ENCODE peak calls at places on chromosome 22, in eight cellular contexts. Y, S, I, Q, A, C, J and B are unnamed samples.

GRCh38 chr22:45268167-45268957 is 16.4 kb upstream of the UPK3A start:
- DNase-seq in I (peak), Q (peak), Y (no peak), A (peak), S (peak), C (no peak), J (peak), B (no peak)

GRCh38 chr22:44683237-44683636 is 18.8 kb upstream of the PRR5 start:
- DNase-seq in S (no peak), Q (no peak), J (no peak), C (peak), I (no peak), Y (no peak), A (no peak), B (peak)

GRCh38 chr22:43506487-43506886 is 94.7 kb downstream of the MPPED1 start:
- DNase-seq in Q (no peak), C (no peak), A (no peak), I (no peak), Y (no peak), S (no peak), J (no peak), B (no peak)

GRCh38 chr22:27875951-27876350 is 43.1 kb downstream of the PITPNB start:
- DNase-seq in Y (no peak), Q (no peak), I (no peak), C (no peak), S (no peak), J (no peak), A (no peak), B (no peak)

GRCh38 chr22:39631857-39632256 is 61.3 kb downstream of the CACNA1I start:
- DNase-seq in Q (no peak), S (no peak), J (no peak), C (no peak), I (no peak), A (no peak), Y (no peak), B (no peak)

GRCh38 chr22:38016182-38017078 is 32.1 kb upstream of the SOX10 start:
- DNase-seq in C (no peak), A (no peak), Q (peak), J (no peak), S (peak), Y (no peak), I (peak), B (no peak)

GRCh38 chr22:50436841-50437341 is 37.9 kb downstream of the SBF1 start:
- DNase-seq in A (no peak), C (no peak), I (no peak), Y (no peak), J (no peak), S (peak), Q (no peak), B (no peak)

GRCh38 chr22:38243007-38243775 is 29.6 kb downstream of the TMEM184B start:
- DNase-seq in A (peak), J (no peak), C (no peak), S (peak), Y (no peak), Q (peak), I (no peak), B (no peak)

GRCh38 chr22:37189011-37189466 is 992 bp upstream of the C1QTNF6 start:
- DNase-seq in Q (peak), C (no peak), Y (no peak), I (no peak), A (peak), S (no peak), J (no peak), B (no peak)

GRCh38 chr22:30326704-30327362 is at the start of gene TBC1D10A:
- DNase-seq in Y (peak), A (peak), J (peak), S (peak), Q (peak), I (peak), C (peak), B (peak)

GRCh38 chr22:30328466-30329049 is 1.8 kb upstream of the TBC1D10A start:
- DNase-seq in S (no peak), Y (no peak), J (no peak), C (no peak), I (no peak), A (peak), Q (no peak), B (no peak)

GRCh38 chr22:30325724-30326703 is 727 bp downstream of the TBC1D10A start:
- DNase-seq in S (peak), A (peak), I (no peak), Q (no peak), Y (no peak), C (peak), J (no peak), B (peak)

GRCh38 chr22:30325065-30325720 is 1.5 kb downstream of the TBC1D10A start:
- DNase-seq in Y (no peak), J (no peak), I (no peak), A (peak), C (no peak), S (peak), Q (peak), B (no peak)

DNA sequence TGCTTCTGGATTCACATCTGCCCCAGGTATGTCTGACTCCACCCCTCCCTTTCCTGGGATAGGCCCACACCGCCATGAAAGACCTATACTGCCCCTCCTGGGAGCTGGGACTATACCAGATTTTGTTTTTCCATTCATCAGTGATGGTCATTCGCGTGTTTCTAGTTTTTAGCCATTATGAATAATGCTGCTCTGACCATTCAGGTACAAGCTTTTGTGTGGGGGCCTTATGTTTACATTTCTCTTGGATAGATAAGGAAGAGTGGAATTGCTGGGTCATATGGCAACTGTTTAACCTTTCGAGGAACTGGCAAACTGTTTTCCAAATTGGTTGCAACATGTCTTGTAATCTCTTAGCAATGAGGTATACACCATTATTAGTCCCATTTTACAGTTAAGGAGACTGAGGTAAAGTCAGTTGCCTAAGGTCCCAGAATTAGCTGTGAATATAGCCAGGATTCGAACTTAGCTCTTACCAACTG is 1.2 kb upstream of the TBC1D10A start:
- DNase-seq in I (no peak), S (peak), Q (no peak), J (no peak), A (peak), Y (no peak), C (no peak), B (no peak)
- TF ChIP-seq CTCF in I (no peak), S (no peak), Q (no peak), J (peak), A (peak), Y (peak), C (peak), B (no peak)

DNA sequence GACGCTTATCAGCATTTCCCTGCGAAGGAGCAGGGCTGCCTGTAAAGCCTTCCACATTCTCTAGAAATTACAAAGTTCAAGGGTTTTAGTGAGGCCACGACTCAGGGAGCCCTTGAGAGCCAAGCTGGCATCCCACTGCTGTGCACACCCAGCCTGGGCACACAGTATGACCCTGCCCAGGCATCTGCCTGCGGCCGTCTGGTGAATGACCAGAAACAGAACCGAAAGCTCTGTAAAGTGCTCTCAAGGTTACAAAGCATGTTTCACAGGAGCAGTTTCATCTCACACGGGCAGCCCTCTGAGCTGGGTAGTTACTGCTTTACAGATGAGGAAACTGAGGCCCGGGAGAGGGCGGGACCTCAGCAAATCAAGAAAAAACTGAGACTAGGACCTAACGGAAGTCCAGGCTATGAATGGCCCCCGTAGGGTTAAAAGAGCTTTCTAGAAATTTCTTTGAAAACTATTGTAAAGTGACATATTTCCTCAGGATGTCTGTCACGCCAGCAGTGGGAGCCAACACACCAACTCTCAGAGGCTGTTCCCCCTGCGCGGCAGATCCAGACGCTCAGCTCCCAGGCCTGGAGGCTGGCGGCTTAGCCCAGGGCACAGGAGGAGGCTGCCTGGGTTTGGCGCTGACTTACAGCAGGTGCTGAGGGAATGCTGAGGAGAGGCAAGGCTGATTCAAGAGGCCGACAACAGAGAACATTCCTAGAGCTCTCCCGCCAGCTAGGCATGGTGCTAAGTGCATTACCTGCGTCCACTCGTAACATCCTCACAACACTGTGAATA is 7.7 kb upstream of the TCF20 start:
- DNase-seq in Q (no peak), A (peak), Y (no peak), S (peak), J (no peak), I (no peak), C (peak), B (no peak)
- TF ChIP-seq CTCF in Q (no peak), A (no peak), Y (peak), S (no peak), J (no peak), I (no peak), C (peak), B (peak)

GRCh38 chr22:23519442-23520177 is 60.5 kb downstream of the IGLL1 start:
- DNase-seq in C (no peak), Y (no peak), S (no peak), A (no peak), J (no peak), Q (no peak), I (no peak), B (no peak)

GRCh38 chr22:23523746-23524145 is 56.3 kb downstream of the IGLL1 start:
- DNase-seq in S (no peak), C (no peak), I (no peak), Y (no peak), A (no peak), Q (no peak), J (no peak), B (no peak)

GRCh38 chr22:23520875-23521441 is 59.1 kb downstream of the IGLL1 start:
- DNase-seq in C (no peak), I (no peak), J (no peak), S (no peak), Q (no peak), A (peak), Y (no peak), B (no peak)

GRCh38 chr22:23522642-23523251 is 57.3 kb downstream of the IGLL1 start:
- DNase-seq in C (no peak), J (no peak), A (peak), I (no peak), Q (no peak), Y (no peak), S (no peak), B (no peak)

GRCh38 chr22:23521442-23522113 is 58.5 kb downstream of the IGLL1 start:
- DNase-seq in J (peak), S (peak), C (peak), Y (peak), I (peak), A (peak), Q (peak), B (peak)
- TF ChIP-seq CTCF in J (peak), S (no peak), C (no peak), Y (no peak), I (no peak), A (no peak), Q (no peak), B (no peak)

DNA sequence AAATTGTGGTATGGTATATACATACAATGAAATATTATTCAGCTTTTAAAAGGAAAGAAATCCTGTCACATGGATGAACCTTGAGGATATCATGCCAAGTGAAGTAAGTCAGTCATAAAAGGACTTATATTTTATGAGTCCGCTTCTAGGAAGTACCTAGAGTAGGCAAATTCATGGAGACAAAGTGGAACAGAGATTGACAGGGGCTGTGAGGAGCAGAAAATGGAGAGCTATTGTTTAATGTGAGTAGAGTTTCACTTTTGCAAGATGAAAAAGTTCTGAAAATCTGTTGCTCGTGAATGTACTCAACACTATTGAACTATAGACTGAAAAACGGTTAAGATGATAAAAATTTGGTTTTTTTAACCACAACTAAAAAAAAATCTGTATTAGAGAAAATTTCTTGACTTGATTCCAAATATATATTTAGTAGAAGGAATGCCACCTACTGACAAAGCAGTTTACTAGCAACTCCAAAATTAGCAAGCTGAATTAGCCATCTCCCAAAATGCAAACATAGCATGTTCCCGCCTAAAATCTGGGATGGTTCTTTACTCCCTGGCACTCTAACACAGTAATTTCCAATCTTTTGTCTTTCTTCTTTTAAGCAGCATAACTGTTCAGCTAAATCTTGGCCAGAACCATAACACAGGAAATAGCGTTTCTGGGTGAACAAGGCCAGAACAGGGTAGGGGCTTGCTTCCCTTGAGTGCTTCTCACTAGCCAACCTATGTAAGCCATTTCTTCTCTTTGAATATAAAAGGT is 1.5 kb downstream of the UFD1 start:
- DNase-seq in S (no peak), Y (no peak), C (no peak), A (no peak), Q (no peak), J (peak), I (no peak), B (no peak)
- TF ChIP-seq CTCF in S (no peak), Y (peak), C (peak), A (peak), Q (no peak), J (peak), I (no peak), B (peak)

GRCh38 chr22:19772673-19773469 is 12.3 kb downstream of the TBX1 start:
- DNase-seq in Q (no peak), C (no peak), A (no peak), Y (no peak), S (no peak), J (no peak), I (peak), B (no peak)
- TF ChIP-seq CTCF in Q (no peak), C (peak), A (no peak), Y (no peak), S (no peak), J (no peak), I (peak), B (no peak)

DNA sequence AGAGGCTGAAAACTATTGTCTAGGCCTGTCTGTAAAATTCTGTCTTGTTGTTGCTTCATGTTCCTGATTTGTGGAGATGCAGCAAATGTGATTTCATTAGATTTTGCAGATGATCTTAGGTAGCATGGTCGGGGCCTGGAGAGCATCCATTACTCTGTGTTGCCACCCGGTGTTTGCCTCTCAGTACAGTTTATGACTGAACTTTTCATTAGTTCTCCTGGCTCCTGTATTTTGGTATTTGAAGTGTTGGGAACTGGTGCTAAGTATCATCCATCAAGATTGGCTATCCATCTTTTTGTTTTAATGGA is 7.7 kb downstream of the YWHAH start:
- DNase-seq in S (no peak), C (no peak), I (peak), J (no peak), Q (no peak), A (no peak), Y (no peak), B (no peak)
- TF ChIP-seq CTCF in S (no peak), C (peak), I (no peak), J (no peak), Q (no peak), A (peak), Y (no peak), B (no peak)